ENCODE peak calls at places on chromosomes 6 and 20, in four cellular contexts. R, L, M and F are unnamed samples.

GRCh38 chr20:24027229-24027628 is 38.6 kb upstream of the GGTLC1 start:
- DNase-seq in L (no peak), R (no peak), M (no peak), F (peak)

GRCh38 chr6:6736753-6737654 is 148.5 kb downstream of the LY86 start:
- DNase-seq in L (no peak), R (no peak), M (no peak), F (no peak)

GRCh38 chr6:152086223-152086873 is 278.9 kb downstream of the ESR1 start:
- DNase-seq in L (no peak), R (no peak), M (no peak), F (no peak)

GRCh38 chr6:110690106-110690654 is 125.1 kb downstream of the CDK19 start:
- DNase-seq in L (no peak), M (no peak), R (no peak), F (no peak)

GRCh38 chr6:124551711-124552233 is 410.5 kb upstream of the RNF217 start:
- DNase-seq in L (no peak), M (no peak), R (no peak), F (no peak)

GRCh38 chr6:79307321-79308036 is 73.0 kb upstream of the HMGN3 start:
- DNase-seq in R (peak), M (no peak), L (peak), F (no peak)

GRCh38 chr6:148969679-148970078 is 222.8 kb downstream of the UST start:
- DNase-seq in M (no peak), R (peak), L (no peak), F (no peak)

GRCh38 chr6:85058806-85059205 is 294.4 kb upstream of the TBX18 start:
- DNase-seq in L (no peak), R (no peak), M (no peak), F (no peak)

GRCh38 chr6:3231213-3232016 is 4.0 kb upstream of the TUBB2B start:
- DNase-seq in M (peak), R (peak), L (peak), F (no peak)

GRCh38 chr6:109295109-109295765 is 87.0 kb downstream of the CD164 start:
- DNase-seq in R (no peak), L (no peak), M (no peak), F (no peak)

GRCh38 chr6:112227411-112227810 is 27.0 kb downstream of the LAMA4 start:
- DNase-seq in R (no peak), L (no peak), M (no peak), F (no peak)

GRCh38 chr20:18754030-18754659 is 59.4 kb upstream of the SCP2D1 start:
- DNase-seq in R (no peak), M (no peak), L (no peak), F (peak)

GRCh38 chr20:63911171-63911570 is 16.2 kb downstream of the DNAJC5 start:
- DNase-seq in M (no peak), L (peak), R (no peak), F (no peak)

GRCh38 chr6:41625442-41625841 is 12.8 kb upstream of the MDFI start:
- DNase-seq in L (peak), R (peak), M (no peak), F (no peak)

GRCh38 chr20:32238483-32239425 is 31.1 kb downstream of the POFUT1 start:
- DNase-seq in M (no peak), R (no peak), L (no peak), F (no peak)

GRCh38 chr6:143549630-143550268 is 38.2 kb upstream of the FUCA2 start:
- DNase-seq in M (no peak), L (peak), R (no peak), F (no peak)

GRCh38 chr6:166556871-166557322 is 29.6 kb downstream of the RAMACL start:
- DNase-seq in M (peak), R (no peak), L (peak), F (no peak)

GRCh38 chr6:16698988-16699868 is 62.0 kb downstream of the ATXN1 start:
- DNase-seq in L (peak), M (no peak), R (no peak), F (no peak)

GRCh38 chr6:50822078-50822476 is 3.4 kb downstream of the TFAP2B start:
- DNase-seq in M (no peak), R (no peak), L (peak), F (no peak)

GRCh38 chr6:7431594-7432390 is 42.2 kb downstream of the RIOK1 start:
- DNase-seq in L (no peak), M (no peak), R (no peak), F (no peak)

GRCh38 chr6:106397441-106397840 is 36.9 kb downstream of the CRYBG1 start:
- DNase-seq in M (no peak), R (no peak), L (no peak), F (no peak)

GRCh38 chr6:151205971-151206600 is 33.7 kb upstream of the AKAP12 start:
- DNase-seq in R (no peak), L (no peak), M (no peak), F (no peak)

GRCh38 chr6:137850816-137851602 is 16.1 kb upstream of the TNFAIP3 start:
- DNase-seq in R (no peak), M (no peak), L (no peak), F (no peak)

GRCh38 chr6:7723554-7723953 is 2.3 kb upstream of the BMP6 start:
- DNase-seq in R (no peak), L (no peak), M (no peak), F (no peak)

GRCh38 chr20:48313346-48313745 is 514.5 kb downstream of the PREX1 start:
- DNase-seq in L (no peak), R (no peak), M (no peak), F (no peak)

GRCh38 chr20:63740501-63741353 is 1.2 kb downstream of the SLC2A4RG start:
- DNase-seq in R (peak), L (peak), M (peak), F (peak)

GRCh38 chr6:168240147-168240546 is 79.4 kb downstream of the DACT2 start:
- DNase-seq in L (no peak), R (no peak), M (no peak), F (no peak)

GRCh38 chr6:149961728-149962425 is 1.9 kb upstream of the ULBP1 start:
- DNase-seq in M (no peak), R (no peak), L (peak), F (no peak)

GRCh38 chr6:51675551-51676275 is 411.7 kb downstream of the PKHD1 start:
- DNase-seq in M (no peak), R (no peak), L (no peak), F (no peak)

GRCh38 chr6:90787411-90787810 is 200.5 kb upstream of the MAP3K7 start:
- DNase-seq in R (no peak), M (no peak), L (no peak), F (no peak)